ENCODE peak calls at places on chromosome 5, in six cellular contexts. One of them, this sample, is unnamed.

GRCh38 chr5:38188591-38188990 is 69.8 kb upstream of the EGFLAM start:
- DNase-seq in tibial artery: no peak
- DNase-seq in Calu3: no peak
- DNase-seq in suprapubic skin: no peak
- DNase-seq in breast epithelium: no peak
- DNase-seq in H9: no peak
- DNase-seq in this sample: no peak

GRCh38 chr5:75325242-75325641 is 11.8 kb upstream of the HMGCR start:
- DNase-seq in tibial artery: no peak
- DNase-seq in Calu3: no peak
- DNase-seq in suprapubic skin: no peak
- DNase-seq in breast epithelium: no peak
- DNase-seq in H9: no peak
- DNase-seq in this sample: no peak

GRCh38 chr5:88450239-88450638 is 181.6 kb upstream of the TMEM161B start:
- DNase-seq in tibial artery: no peak
- DNase-seq in Calu3: no peak
- DNase-seq in suprapubic skin: no peak
- DNase-seq in breast epithelium: no peak
- DNase-seq in H9: no peak
- DNase-seq in this sample: no peak

GRCh38 chr5:142246263-142246662 is 78.6 kb downstream of the SPRY4 start:
- DNase-seq in tibial artery: peak
- DNase-seq in Calu3: no peak
- DNase-seq in suprapubic skin: no peak
- DNase-seq in breast epithelium: no peak
- DNase-seq in H9: no peak
- DNase-seq in this sample: no peak

GRCh38 chr5:161086456-161086855 is 234.4 kb upstream of the ATP10B start:
- DNase-seq in tibial artery: no peak
- DNase-seq in Calu3: no peak
- DNase-seq in suprapubic skin: no peak
- DNase-seq in breast epithelium: no peak
- DNase-seq in H9: no peak
- DNase-seq in this sample: no peak

GRCh38 chr5:54257366-54258118 is 52.8 kb downstream of the ARL15 start:
- DNase-seq in tibial artery: no peak
- DNase-seq in Calu3: no peak
- DNase-seq in suprapubic skin: no peak
- DNase-seq in breast epithelium: no peak
- DNase-seq in H9: no peak
- DNase-seq in this sample: no peak

GRCh38 chr5:179700401-179700918 is 1.7 kb downstream of the CANX start:
- DNase-seq in tibial artery: no peak
- DNase-seq in Calu3: peak
- DNase-seq in suprapubic skin: peak
- DNase-seq in breast epithelium: no peak
- DNase-seq in H9: no peak
- DNase-seq in this sample: no peak

GRCh38 chr5:157172408-157172807 is 6.3 kb upstream of the GARIN3 start:
- DNase-seq in tibial artery: no peak
- DNase-seq in Calu3: no peak
- DNase-seq in suprapubic skin: no peak
- DNase-seq in breast epithelium: no peak
- DNase-seq in H9: no peak
- DNase-seq in this sample: no peak

GRCh38 chr5:148998174-148998797 is 64.6 kb downstream of the SH3TC2 start:
- DNase-seq in tibial artery: no peak
- DNase-seq in Calu3: peak
- DNase-seq in suprapubic skin: no peak
- DNase-seq in breast epithelium: no peak
- DNase-seq in H9: no peak
- DNase-seq in this sample: no peak

GRCh38 chr5:17255471-17256016 is 38.1 kb downstream of the BASP1 start:
- DNase-seq in tibial artery: no peak
- DNase-seq in Calu3: no peak
- DNase-seq in suprapubic skin: no peak
- DNase-seq in breast epithelium: no peak
- DNase-seq in H9: no peak
- DNase-seq in this sample: no peak

GRCh38 chr5:33903118-33903517 is 11.3 kb upstream of the ADAMTS12 start:
- DNase-seq in tibial artery: no peak
- DNase-seq in Calu3: peak
- DNase-seq in suprapubic skin: no peak
- DNase-seq in breast epithelium: no peak
- DNase-seq in H9: no peak
- DNase-seq in this sample: no peak

GRCh38 chr5:61333351-61334223 is 1.5 kb downstream of the ZSWIM6 start:
- DNase-seq in tibial artery: peak
- DNase-seq in Calu3: peak
- DNase-seq in suprapubic skin: peak
- DNase-seq in breast epithelium: no peak
- DNase-seq in H9: no peak
- DNase-seq in this sample: no peak

GRCh38 chr5:67581203-67581602 is 384.6 kb upstream of the CD180 start:
- DNase-seq in tibial artery: no peak
- DNase-seq in Calu3: no peak
- DNase-seq in suprapubic skin: no peak
- DNase-seq in breast epithelium: no peak
- DNase-seq in H9: no peak
- DNase-seq in this sample: no peak

GRCh38 chr5:150258126-150258525 is 31.4 kb downstream of the CAMK2A start:
- DNase-seq in tibial artery: no peak
- DNase-seq in Calu3: no peak
- DNase-seq in suprapubic skin: no peak
- DNase-seq in breast epithelium: no peak
- DNase-seq in H9: no peak
- DNase-seq in this sample: no peak

GRCh38 chr5:115888027-115888426 is 46.3 kb downstream of the AP3S1 start:
- DNase-seq in tibial artery: no peak
- DNase-seq in Calu3: no peak
- DNase-seq in suprapubic skin: no peak
- DNase-seq in breast epithelium: no peak
- DNase-seq in H9: no peak
- DNase-seq in this sample: no peak

GRCh38 chr5:135399838-135400542 is 959 bp upstream of the MACROH2A1 start:
- DNase-seq in tibial artery: no peak
- DNase-seq in Calu3: no peak
- DNase-seq in suprapubic skin: no peak
- DNase-seq in breast epithelium: no peak
- DNase-seq in H9: peak
- DNase-seq in this sample: no peak

GRCh38 chr5:91328743-91329142 is 54.4 kb downstream of the ARRDC3 start:
- DNase-seq in tibial artery: no peak
- DNase-seq in Calu3: no peak
- DNase-seq in suprapubic skin: no peak
- DNase-seq in breast epithelium: no peak
- DNase-seq in H9: no peak
- DNase-seq in this sample: no peak

GRCh38 chr5:643351-643801 is 31.2 kb downstream of the CEP72 start:
- DNase-seq in tibial artery: no peak
- DNase-seq in Calu3: no peak
- DNase-seq in suprapubic skin: no peak
- DNase-seq in breast epithelium: no peak
- DNase-seq in H9: no peak
- DNase-seq in this sample: no peak

GRCh38 chr5:111745075-111745474 is 11.9 kb downstream of the NREP start:
- DNase-seq in tibial artery: no peak
- DNase-seq in Calu3: no peak
- DNase-seq in suprapubic skin: no peak
- DNase-seq in breast epithelium: no peak
- DNase-seq in H9: no peak
- DNase-seq in this sample: no peak

GRCh38 chr5:15183520-15183919 is 311.9 kb upstream of the ANKH start:
- DNase-seq in tibial artery: no peak
- DNase-seq in Calu3: no peak
- DNase-seq in suprapubic skin: no peak
- DNase-seq in breast epithelium: no peak
- DNase-seq in H9: no peak
- DNase-seq in this sample: no peak

GRCh38 chr5:107505763-107506534 is 164.8 kb downstream of the EFNA5 start:
- DNase-seq in tibial artery: no peak
- DNase-seq in Calu3: no peak
- DNase-seq in suprapubic skin: no peak
- DNase-seq in breast epithelium: no peak
- DNase-seq in H9: no peak
- DNase-seq in this sample: no peak

GRCh38 chr5:74641778-74642542 is 1.4 kb upstream of the ENC1 start:
- DNase-seq in tibial artery: peak
- DNase-seq in Calu3: peak
- DNase-seq in suprapubic skin: no peak
- DNase-seq in breast epithelium: no peak
- DNase-seq in H9: no peak
- DNase-seq in this sample: no peak

DNA sequence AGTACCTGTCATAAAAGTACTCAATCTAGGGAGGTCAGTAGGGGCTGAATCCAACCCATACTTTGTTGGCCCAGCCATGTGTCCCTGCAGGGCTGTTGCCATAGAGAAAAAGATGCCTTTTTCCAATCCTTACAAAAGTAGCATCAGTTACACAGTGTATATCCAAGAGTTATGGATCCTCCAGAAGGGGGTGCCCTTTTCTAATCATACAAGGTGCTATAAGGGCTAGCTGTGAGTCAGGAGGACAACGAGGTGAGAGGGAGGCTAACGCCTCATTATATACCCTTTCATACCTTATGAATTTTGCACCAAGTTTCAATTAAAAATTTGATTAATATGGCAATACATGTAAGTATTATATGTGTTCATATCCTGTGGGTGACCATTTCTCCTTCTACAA is 4.8 kb downstream of the KIAA0825 start:
- DNase-seq in tibial artery: no peak
- DNase-seq in Calu3: peak
- DNase-seq in suprapubic skin: no peak
- DNase-seq in breast epithelium: no peak
- DNase-seq in H9: no peak
- DNase-seq in this sample: no peak
- TF ChIP-seq CTCF in tibial artery: no peak
- TF ChIP-seq CTCF in Calu3: peak
- TF ChIP-seq CTCF in suprapubic skin: no peak
- TF ChIP-seq CTCF in breast epithelium: no peak
- TF ChIP-seq CTCF in H9: peak
- TF ChIP-seq CTCF in this sample: peak

GRCh38 chr5:143646961-143647360 is 165.0 kb upstream of the HMHB1 start:
- DNase-seq in tibial artery: no peak
- DNase-seq in Calu3: no peak
- DNase-seq in suprapubic skin: no peak
- DNase-seq in breast epithelium: no peak
- DNase-seq in H9: no peak
- DNase-seq in this sample: no peak

GRCh38 chr5:143645356-143645755 is 166.6 kb upstream of the HMHB1 start:
- DNase-seq in tibial artery: no peak
- DNase-seq in Calu3: no peak
- DNase-seq in suprapubic skin: no peak
- DNase-seq in breast epithelium: no peak
- DNase-seq in H9: no peak
- DNase-seq in this sample: no peak

GRCh38 chr5:143650296-143650695 is 161.7 kb upstream of the HMHB1 start:
- DNase-seq in tibial artery: peak
- DNase-seq in Calu3: no peak
- DNase-seq in suprapubic skin: no peak
- DNase-seq in breast epithelium: no peak
- DNase-seq in H9: no peak
- DNase-seq in this sample: no peak

GRCh38 chr5:143649869-143650268 is 162.1 kb upstream of the HMHB1 start:
- DNase-seq in tibial artery: no peak
- DNase-seq in Calu3: no peak
- DNase-seq in suprapubic skin: no peak
- DNase-seq in breast epithelium: no peak
- DNase-seq in H9: no peak
- DNase-seq in this sample: no peak

GRCh38 chr5:143648696-143649095 is 163.3 kb upstream of the HMHB1 start:
- DNase-seq in tibial artery: no peak
- DNase-seq in Calu3: no peak
- DNase-seq in suprapubic skin: no peak
- DNase-seq in breast epithelium: no peak
- DNase-seq in H9: no peak
- DNase-seq in this sample: no peak
- TF ChIP-seq CTCF in tibial artery: no peak
- TF ChIP-seq CTCF in Calu3: no peak
- TF ChIP-seq CTCF in suprapubic skin: no peak
- TF ChIP-seq CTCF in breast epithelium: no peak
- TF ChIP-seq CTCF in H9: peak
- TF ChIP-seq CTCF in this sample: no peak

GRCh38 chr5:154197801-154198461 is 7.4 kb downstream of the GALNT10 start:
- DNase-seq in tibial artery: no peak
- DNase-seq in Calu3: peak
- DNase-seq in suprapubic skin: no peak
- DNase-seq in breast epithelium: no peak
- DNase-seq in H9: no peak
- DNase-seq in this sample: no peak
- TF ChIP-seq CTCF in tibial artery: no peak
- TF ChIP-seq CTCF in Calu3: no peak
- TF ChIP-seq CTCF in suprapubic skin: no peak
- TF ChIP-seq CTCF in breast epithelium: no peak
- TF ChIP-seq CTCF in H9: no peak
- TF ChIP-seq CTCF in this sample: no peak

GRCh38 chr5:25006734-25007133 is 362.0 kb upstream of the CDH10 start:
- DNase-seq in tibial artery: no peak
- DNase-seq in Calu3: no peak
- DNase-seq in suprapubic skin: no peak
- DNase-seq in breast epithelium: no peak
- DNase-seq in H9: no peak
- DNase-seq in this sample: no peak
- TF ChIP-seq CTCF in tibial artery: no peak
- TF ChIP-seq CTCF in Calu3: no peak
- TF ChIP-seq CTCF in suprapubic skin: no peak
- TF ChIP-seq CTCF in breast epithelium: no peak
- TF ChIP-seq CTCF in H9: peak
- TF ChIP-seq CTCF in this sample: peak

GRCh38 chr5:42718591-42718990 is 38.0 kb upstream of the CCDC152 start:
- DNase-seq in tibial artery: no peak
- DNase-seq in Calu3: no peak
- DNase-seq in suprapubic skin: no peak
- DNase-seq in breast epithelium: no peak
- DNase-seq in H9: no peak
- DNase-seq in this sample: no peak
- TF ChIP-seq CTCF in tibial artery: no peak
- TF ChIP-seq CTCF in Calu3: no peak
- TF ChIP-seq CTCF in suprapubic skin: no peak
- TF ChIP-seq CTCF in breast epithelium: no peak
- TF ChIP-seq CTCF in H9: no peak
- TF ChIP-seq CTCF in this sample: no peak

GRCh38 chr5:146390469-146390868 is 51.8 kb downstream of the POU4F3 start:
- DNase-seq in tibial artery: no peak
- DNase-seq in Calu3: peak
- DNase-seq in suprapubic skin: no peak
- DNase-seq in breast epithelium: no peak
- DNase-seq in H9: peak
- DNase-seq in this sample: no peak
- TF ChIP-seq CTCF in tibial artery: no peak
- TF ChIP-seq CTCF in Calu3: peak
- TF ChIP-seq CTCF in suprapubic skin: no peak
- TF ChIP-seq CTCF in breast epithelium: no peak
- TF ChIP-seq CTCF in H9: peak
- TF ChIP-seq CTCF in this sample: peak

This sample was measured in D721Med.